ENCODE peak calls at places on chromosome 9, in six cellular contexts. R is HepG2, S is K562, J is GM12878, E is H1, Y is GM12891. T is an unnamed sample.

GRCh38 chr9:111852291-111852690 is 44.3 kb upstream of the UGCG start:
- DNase-seq in J (no peak), S (no peak), E (no peak), Y (no peak), R (no peak), T (no peak)

GRCh38 chr9:93080406-93080805 is 15.6 kb upstream of the CARD19 start:
- DNase-seq in E (no peak), R (no peak), S (no peak), Y (no peak), J (no peak), T (no peak)

GRCh38 chr9:107600060-107600573 is 110.5 kb upstream of the KLF4 start:
- DNase-seq in J (no peak), Y (no peak), R (no peak), S (no peak), E (no peak), T (no peak)

GRCh38 chr9:22469928-22470544 is 23.4 kb downstream of the DMRTA1 start:
- DNase-seq in E (peak), Y (no peak), R (peak), J (peak), S (no peak), T (no peak)

GRCh38 chr9:124551472-124552339 is 44.5 kb upstream of the NR5A1 start:
- DNase-seq in E (peak), J (peak), Y (no peak), R (peak), S (peak), T (no peak)

GRCh38 chr9:34501889-34502425 is 20.8 kb downstream of the ENHO start:
- DNase-seq in Y (no peak), J (no peak), E (no peak), R (peak), S (no peak), T (no peak)

GRCh38 chr9:115261656-115262081 is 143.7 kb upstream of the TNC start:
- DNase-seq in R (no peak), J (no peak), S (no peak), Y (no peak), E (no peak), T (no peak)

GRCh38 chr9:99463144-99463543 is 241.1 kb downstream of the SEC61B start:
- DNase-seq in R (no peak), S (no peak), Y (no peak), J (no peak), E (no peak), T (no peak)

GRCh38 chr9:125176632-125177031 is 13.0 kb downstream of the PPP6C start:
- DNase-seq in Y (no peak), S (peak), E (no peak), J (no peak), R (no peak), T (no peak)

GRCh38 chr9:126472446-126472845 is 141.3 kb upstream of the LMX1B start:
- DNase-seq in S (no peak), J (no peak), Y (no peak), R (no peak), E (no peak), T (no peak)

GRCh38 chr9:83965350-83966208 is 14.4 kb downstream of the HNRNPK start:
- DNase-seq in S (no peak), J (no peak), Y (no peak), R (peak), E (no peak), T (no peak)

GRCh38 chr9:113205449-113206247 is 15.4 kb downstream of the FKBP15 start:
- DNase-seq in R (no peak), E (no peak), J (no peak), Y (no peak), S (no peak), T (no peak)

GRCh38 chr9:134328841-134329575 is 2.8 kb downstream of the RXRA start:
- DNase-seq in S (no peak), E (no peak), J (no peak), R (peak), Y (no peak), T (no peak)

GRCh38 chr9:242461-243080 is 27.9 kb downstream of the DOCK8 start:
- DNase-seq in Y (no peak), E (no peak), S (no peak), J (no peak), R (no peak), T (no peak)

GRCh38 chr9:15696979-15697378 is 144.1 kb downstream of the CCDC171 start:
- DNase-seq in R (no peak), J (no peak), E (no peak), S (no peak), Y (no peak), T (no peak)

GRCh38 chr9:121372563-121373400 is 2.7 kb upstream of the STOM start:
- DNase-seq in R (peak), J (no peak), S (peak), E (no peak), Y (no peak), T (no peak)

GRCh38 chr9:93896496-93897033 is 58.6 kb downstream of the BARX1 start:
- DNase-seq in J (no peak), E (no peak), R (no peak), Y (no peak), S (no peak), T (peak)

GRCh38 chr9:124857533-124858162 is 4.1 kb downstream of the RPL35 start:
- DNase-seq in J (no peak), R (no peak), E (no peak), S (no peak), Y (no peak), T (no peak)

GRCh38 chr9:5178126-5178805 is 7.2 kb downstream of the INSL6 start:
- DNase-seq in S (no peak), E (no peak), Y (no peak), R (no peak), J (no peak), T (no peak)

GRCh38 chr9:108748776-108749175 is 107.0 kb downstream of the ACTL7B start:
- DNase-seq in R (peak), S (no peak), J (no peak), Y (no peak), E (no peak), T (no peak)

GRCh38 chr9:17810728-17811634 is 232.1 kb downstream of the SH3GL2 start:
- DNase-seq in J (no peak), S (peak), E (no peak), Y (peak), R (peak), T (no peak)

GRCh38 chr9:132407196-132407595 is 556 bp upstream of the TTF1 start:
- DNase-seq in E (no peak), S (no peak), R (no peak), Y (no peak), J (no peak), T (no peak)
- TF ChIP-seq TAF1 in E (no peak), S (no peak), R (no peak), Y (no peak), J (no peak), T (no peak)

GRCh38 chr9:19102631-19103345 is at the start of gene HAUS6:
- DNase-seq in E (peak), Y (peak), R (peak), J (peak), S (peak), T (peak)
- TF ChIP-seq POLR2A in E (peak), Y (peak), R (peak), J (peak), S (peak), T (peak)

GRCh38 chr9:35609820-35610163 is 4.7 kb downstream of the TESK1 start:
- DNase-seq in R (no peak), J (no peak), Y (no peak), E (no peak), S (no peak), T (no peak)

GRCh38 chr9:35608221-35608620 is 3.2 kb downstream of the TESK1 start:
- DNase-seq in Y (no peak), E (no peak), R (no peak), S (no peak), J (no peak), T (no peak)

GRCh38 chr9:35611230-35611797 is 6.3 kb downstream of the TESK1 start:
- DNase-seq in E (peak), Y (no peak), S (peak), R (peak), J (no peak), T (peak)

GRCh38 chr9:35606726-35607125 is 1.7 kb downstream of the TESK1 start:
- DNase-seq in E (no peak), Y (no peak), R (no peak), S (no peak), J (no peak), T (no peak)

GRCh38 chr9:35609001-35609819 is 4.1 kb downstream of the TESK1 start:
- DNase-seq in S (no peak), E (no peak), Y (no peak), J (no peak), R (no peak), T (no peak)
- TF ChIP-seq POLR2AphosphoS5 in S (no peak), E (no peak), Y (no peak), J (no peak), R (no peak), T (no peak)

DNA sequence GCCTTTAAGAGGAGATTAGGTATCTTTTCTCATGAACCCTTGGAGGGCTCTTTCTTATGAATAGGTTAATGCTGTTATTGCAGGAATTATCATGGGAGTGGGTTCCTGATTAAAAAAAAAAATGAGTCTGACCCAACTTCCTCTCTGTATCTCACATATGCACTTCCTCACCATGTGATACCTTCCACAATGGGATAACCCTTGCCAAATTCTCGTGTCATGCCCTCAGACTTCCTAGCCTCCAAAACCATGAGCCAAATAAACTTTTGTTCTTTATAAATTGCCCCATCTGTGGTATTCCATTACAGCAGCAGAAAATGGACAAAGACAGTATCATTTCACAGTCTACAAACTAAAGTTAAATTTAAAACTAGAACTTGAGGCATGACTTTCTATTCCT is 1.0 kb downstream of the OR1B1 start:
- DNase-seq in R (no peak), Y (no peak), E (no peak), S (no peak), J (no peak), T (no peak)
- TF ChIP-seq TAF1 in R (no peak), Y (no peak), E (no peak), S (no peak), J (no peak), T (no peak)

DNA sequence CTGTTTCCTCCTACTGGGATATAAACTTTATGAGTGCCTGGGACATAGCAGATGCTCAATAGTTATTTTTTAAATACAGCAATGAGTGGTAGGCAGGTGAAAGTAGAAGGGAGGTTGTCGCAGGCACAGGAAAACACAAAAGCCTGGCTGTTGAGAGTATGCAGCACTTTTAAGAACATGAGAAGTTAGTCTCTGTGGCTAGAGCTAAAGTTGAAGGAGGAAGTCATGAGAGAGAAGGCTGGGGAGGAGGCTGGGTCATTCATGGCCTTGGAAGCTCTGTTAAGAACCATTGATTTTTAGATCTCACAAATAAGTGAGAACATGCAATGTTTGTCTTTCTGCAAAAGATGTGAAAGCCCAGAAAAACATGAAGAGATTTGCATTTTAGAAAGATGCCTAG is 126.7 kb downstream of the PRKACG start:
- DNase-seq in E (no peak), Y (no peak), S (no peak), J (no peak), R (no peak), T (no peak)
- TF ChIP-seq POLR2A in E (no peak), Y (no peak), S (no peak), J (no peak), R (no peak), T (no peak)

T was measured in GM12892.